ENCODE peak calls at places on chromosomes 12 and 14, in four cellular contexts. F is K562, M is A549, R is HepG2. O is an unnamed sample.
A peak's percentile ranks its signal among the peaks of the same experiment; 100 is the strongest.

GRCh38 chr14:68394719-68395117 is 398.1 kb downstream of the ZFP36L1 start:
- DNase-seq in F (no peak), M (no peak), R (no peak), O (no peak)

GRCh38 chr14:102764220-102764671 is 13.0 kb upstream of the TRAF3 start:
- DNase-seq in F (no peak), M (no peak), R (no peak), O (no peak)

GRCh38 chr12:97026901-97027300 is 119.8 kb downstream of the NEDD1 start:
- DNase-seq in F (no peak), M (no peak), R (no peak), O (no peak)

GRCh38 chr14:54356172-54356571 is 40.6 kb upstream of the CDKN3 start:
- DNase-seq in F (no peak), M (no peak), R (peak; percentile 58), O (no peak)

GRCh38 chr12:28507055-28507454 is 316.8 kb downstream of the CCDC91 start:
- DNase-seq in F (no peak), M (no peak), R (no peak), O (no peak)

GRCh38 chr12:57454566-57455373 is at the start of gene INHBE:
- DNase-seq in F (peak; percentile 76), M (peak; percentile 82), R (peak; percentile 92), O (no peak)

GRCh38 chr14:91919814-91920213 is 27.7 kb downstream of the FBLN5 start:
- DNase-seq in F (no peak), M (no peak), R (no peak), O (no peak)

GRCh38 chr12:6613776-6614512 is 6.8 kb upstream of the CHD4 start:
- DNase-seq in F (peak; percentile 82), M (peak; percentile 90), R (peak; percentile 97), O (peak; percentile 87)

GRCh38 chr14:74218462-74218861 is 20.8 kb upstream of the VSX2 start:
- DNase-seq in F (no peak), M (no peak), R (no peak), O (no peak)

GRCh38 chr14:105124837-105125222 is 43.7 kb downstream of the JAG2 start:
- DNase-seq in F (no peak), M (no peak), R (no peak), O (no peak)

GRCh38 chr12:24480766-24481449 is 468.0 kb downstream of the BCAT1 start:
- DNase-seq in F (no peak), M (no peak), R (no peak), O (no peak)

GRCh38 chr12:111584959-111585358 is 14.2 kb downstream of the ATXN2 start:
- DNase-seq in F (no peak), M (no peak), R (no peak), O (no peak)

GRCh38 chr12:1234073-1234472 is 243.1 kb downstream of the ERC1 start:
- DNase-seq in F (no peak), M (no peak), R (peak; percentile 2), O (peak; percentile 10)

GRCh38 chr14:104595911-104596450 is 8.6 kb downstream of the TMEM179 start:
- DNase-seq in F (no peak), M (no peak), R (no peak), O (no peak)

GRCh38 chr12:69415471-69416275 is 54.5 kb upstream of the FRS2 start:
- DNase-seq in F (no peak), M (peak; percentile 69), R (peak; percentile 68), O (peak; percentile 70)

GRCh38 chr12:49327887-49328286 is 4.8 kb downstream of the TROAP start:
- DNase-seq in F (no peak), M (no peak), R (no peak), O (no peak)

GRCh38 chr12:127149226-127149964 is 1117.6 kb upstream of the TMEM132C start:
- DNase-seq in F (no peak), M (no peak), R (no peak), O (no peak)

GRCh38 chr14:76376001-76376404 is at the start of gene ESRRB:
- DNase-seq in F (no peak), M (peak; percentile 26), R (no peak), O (peak; percentile 9)

GRCh38 chr12:3333583-3333982 is 157.4 kb upstream of the PRMT8 start:
- DNase-seq in F (peak; percentile 46), M (peak; percentile 48), R (peak; percentile 48), O (no peak)

GRCh38 chr14:33634631-33635030 is 316.2 kb downstream of the EGLN3 start:
- DNase-seq in F (no peak), M (no peak), R (no peak), O (no peak)

DNA sequence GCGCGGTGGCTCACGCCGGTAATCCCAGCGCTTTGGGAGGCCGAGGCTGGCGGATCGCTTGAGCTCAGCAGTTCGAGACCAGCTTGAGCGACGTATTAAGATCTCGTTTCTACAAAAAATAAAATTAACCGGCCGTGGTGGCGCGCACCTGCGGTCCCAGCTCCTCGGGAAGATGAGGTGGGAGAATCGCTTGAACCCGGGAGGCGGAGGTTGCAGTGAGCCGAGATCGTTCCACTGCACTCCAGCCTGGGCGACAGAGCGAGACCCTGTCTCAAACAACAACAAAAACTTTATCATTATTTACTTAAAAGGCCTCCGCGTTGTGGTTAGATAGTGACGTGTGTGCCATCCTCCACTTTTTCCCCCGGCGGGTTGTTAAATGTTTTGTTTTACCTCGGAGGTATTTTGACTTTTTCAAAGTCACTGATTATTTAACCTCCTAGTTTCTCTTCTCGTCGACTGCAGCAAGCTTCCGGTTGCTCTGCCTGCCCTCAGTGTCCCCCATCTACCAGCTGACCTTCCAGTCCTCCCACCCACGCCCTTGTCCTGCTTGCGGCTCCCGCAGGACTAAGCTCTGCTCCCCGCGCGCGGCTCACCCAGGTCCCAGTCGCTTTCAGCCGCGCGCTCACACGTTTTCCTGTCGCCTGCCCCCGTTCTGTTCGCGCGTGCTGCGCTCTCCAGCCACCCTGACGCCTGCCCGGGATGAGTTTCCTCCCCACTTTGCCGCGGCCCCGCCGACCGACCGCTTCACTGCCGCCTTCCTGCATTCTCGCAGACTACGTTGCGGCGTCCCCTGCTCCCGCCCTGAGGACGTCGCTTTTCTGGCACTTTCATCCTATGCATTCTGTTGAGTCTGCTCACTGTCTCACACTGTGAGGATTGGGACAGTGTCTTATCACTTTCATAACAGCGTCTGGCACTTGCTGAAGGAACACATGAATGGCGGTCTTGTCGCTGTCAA is 1.2 kb upstream of the SCAF11 start:
- DNase-seq in F (peak; percentile 69), M (peak; percentile 77), R (peak; percentile 76), O (peak; percentile 74)
- TF ChIP-seq MYC in F (peak; percentile 29), M (no peak), R (peak; percentile 84), O (no peak)

GRCh38 chr12:34406228-34406995 is 384.1 kb downstream of the ALG10 start:
- DNase-seq in F (peak; percentile 0), M (no peak), R (no peak), O (no peak)

GRCh38 chr12:34403706-34404376 is 381.5 kb downstream of the ALG10 start:
- DNase-seq in F (peak; percentile 0), M (no peak), R (no peak), O (no peak)

GRCh38 chr12:34404377-34405285 is 382.3 kb downstream of the ALG10 start:
- DNase-seq in F (peak; percentile 1), M (no peak), R (no peak), O (no peak)

GRCh38 chr12:34406996-34407300 is 384.7 kb downstream of the ALG10 start:
- DNase-seq in F (no peak), M (no peak), R (no peak), O (no peak)

GRCh38 chr12:34405286-34406227 is 383.3 kb downstream of the ALG10 start:
- DNase-seq in F (peak; percentile 0), M (no peak), R (no peak), O (no peak)
- TF ChIP-seq MYC in F (no peak), M (no peak), R (no peak), O (no peak)

DNA sequence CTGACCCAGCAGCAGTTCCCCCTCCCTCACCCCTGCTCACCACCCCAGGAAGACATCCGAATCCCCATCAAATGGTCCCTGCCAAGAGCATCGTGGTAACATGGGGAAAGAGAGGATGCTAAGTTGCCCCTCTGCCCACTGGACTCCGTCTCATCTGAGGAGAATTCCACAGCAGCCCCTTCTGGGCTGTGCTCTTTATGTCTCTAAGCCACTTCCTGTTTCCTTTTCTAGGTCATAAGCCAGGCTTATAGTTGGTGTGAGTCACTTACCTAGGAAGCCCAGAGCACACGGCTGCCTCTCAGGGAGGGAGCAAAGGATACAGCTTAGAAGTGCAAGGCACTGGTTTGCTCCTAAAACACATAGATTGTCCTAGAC is 76.0 kb downstream of the VCPKMT start:
- DNase-seq in F (no peak), M (peak; percentile 54), R (peak; percentile 39), O (peak; percentile 78)
- TF ChIP-seq MYC in F (no peak), M (no peak), R (no peak), O (no peak)

GRCh38 chr14:59576332-59577294 is at the start of gene CCDC175:
- DNase-seq in F (peak; percentile 82), M (peak; percentile 87), R (peak; percentile 66), O (peak; percentile 63)
- TF ChIP-seq MYC in F (no peak), M (no peak), R (no peak), O (no peak)

GRCh38 chr12:113136990-113137511 is 1.5 kb upstream of the RASAL1 start:
- DNase-seq in F (no peak), M (no peak), R (no peak), O (no peak)
- TF ChIP-seq MYC in F (no peak), M (no peak), R (no peak), O (no peak)

DNA sequence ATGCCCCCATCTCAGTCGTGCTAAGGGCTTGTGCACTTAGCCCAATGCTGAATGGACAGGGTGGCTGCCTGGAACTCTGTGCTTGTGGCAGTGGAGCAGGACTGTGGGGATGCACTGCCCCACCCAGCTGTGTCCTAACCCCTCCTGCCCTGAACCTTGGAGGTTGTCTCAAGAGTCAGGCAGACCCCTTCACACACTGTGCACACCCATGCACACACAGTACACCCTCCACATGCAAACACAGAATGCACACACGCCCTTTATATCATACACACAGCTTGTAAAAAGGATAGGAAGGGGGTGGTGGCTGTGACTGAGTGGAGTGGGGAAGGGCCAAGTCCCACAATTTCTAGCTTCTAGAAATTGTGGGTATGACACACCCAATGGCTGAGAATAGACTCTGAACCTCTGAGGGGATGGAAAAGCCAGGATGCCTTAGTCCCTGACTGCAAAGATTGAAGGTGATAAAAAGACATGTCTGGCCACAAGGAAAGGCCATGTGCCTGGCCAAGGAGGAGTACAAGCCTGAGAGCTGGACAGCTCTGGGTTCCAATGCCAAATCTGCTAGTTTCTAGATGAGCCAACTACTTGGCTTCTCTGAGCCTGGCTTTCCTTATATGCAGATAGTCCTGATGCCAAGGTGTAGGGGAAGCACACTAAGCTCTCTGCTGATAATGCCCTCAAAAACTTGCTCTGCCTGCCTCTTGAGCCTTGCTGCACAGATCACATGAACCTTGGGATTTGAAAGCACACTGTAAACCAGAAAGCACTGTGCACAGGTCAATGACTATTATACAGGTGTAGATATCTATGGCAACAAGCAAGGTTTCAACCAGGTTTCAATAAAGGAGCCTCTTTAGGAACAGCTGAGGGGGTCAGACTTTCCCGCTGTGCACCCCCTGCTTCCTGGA is 8.4 kb downstream of the KRT8 start:
- DNase-seq in F (no peak), M (no peak), R (no peak), O (no peak)
- TF ChIP-seq MYC in F (no peak), M (no peak), R (no peak), O (no peak)

DNA sequence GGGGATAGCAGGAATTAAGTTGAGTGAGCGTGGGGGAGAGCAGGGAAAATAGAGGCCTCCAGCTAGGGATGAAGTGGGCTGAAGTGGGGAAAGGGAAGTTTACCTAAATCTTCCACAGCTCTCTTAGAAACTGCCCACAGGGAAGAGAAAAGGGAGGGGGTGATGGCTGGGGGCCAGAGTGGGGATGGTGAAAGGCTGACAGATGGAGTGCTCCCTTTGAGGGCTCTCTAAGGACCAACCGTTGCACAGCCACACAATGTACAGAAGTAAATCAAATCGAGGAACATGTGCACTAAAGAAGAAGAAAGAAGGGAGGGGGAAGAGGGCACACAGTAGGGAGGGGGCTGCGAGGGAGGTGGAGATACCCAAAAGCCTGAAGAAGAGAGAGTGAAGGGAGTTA is 10.6 kb upstream of the NEUROD4 start:
- DNase-seq in F (no peak), M (no peak), R (no peak), O (no peak)
- TF ChIP-seq MYC in F (no peak), M (no peak), R (no peak), O (no peak)